ENCODE peak calls at places on chromosomes 1 and 21, in seven cellular contexts. S is lower leg skin; X is AG04450; I is lower lobe of right lung; V is body of pancreas; D is ACHN; R is activated naive CD8-positive, alpha-beta T cell treated with anti-CD3 and anti-CD28 coated beads, Interleukin-2, amount 50 U/mL, for 24 hours. T is an unnamed sample.
A peak's percentile ranks its signal among the peaks of the same experiment; 100 is the strongest.

GRCh38 chr1:209349372-209350324 is 233.9 kb upstream of the CAMK1G start:
- DNase-seq in S (no peak), X (no peak), I (no peak), V (no peak), D (no peak), R (no peak), T (no peak)

GRCh38 chr1:158527190-158527815 is 26.9 kb downstream of the OR6Y1 start:
- DNase-seq in S (no peak), X (peak; percentile 39), I (no peak), V (no peak), D (no peak), R (no peak), T (no peak)

GRCh38 chr1:99682291-99682751 is 36.4 kb downstream of the PALMD start:
- DNase-seq in S (no peak), X (peak; percentile 24), I (no peak), V (no peak), D (no peak), R (no peak), T (no peak)

GRCh38 chr1:57986432-57986831 is 560.1 kb downstream of the OMA1 start:
- DNase-seq in S (no peak), X (no peak), I (no peak), V (no peak), D (no peak), R (no peak), T (no peak)

GRCh38 chr1:48462716-48463285 is 9.2 kb downstream of the SPATA6 start:
- DNase-seq in S (no peak), X (no peak), I (no peak), V (no peak), D (no peak), R (no peak), T (no peak)

GRCh38 chr21:29371464-29371863 is 72.7 kb downstream of the BACH1 start:
- DNase-seq in S (no peak), X (no peak), I (no peak), V (no peak), D (no peak), R (peak; percentile 12), T (no peak)

GRCh38 chr1:94899756-94900155 is 27.2 kb downstream of the CNN3 start:
- DNase-seq in S (no peak), X (no peak), I (no peak), V (no peak), D (no peak), R (no peak), T (no peak)

GRCh38 chr1:94425821-94426484 is 7.8 kb downstream of the ABCD3 start:
- DNase-seq in S (no peak), X (no peak), I (no peak), V (peak; percentile 29), D (no peak), R (no peak), T (no peak)

GRCh38 chr1:55067022-55067781 is 27.9 kb downstream of the PCSK9 start:
- DNase-seq in S (no peak), X (no peak), I (no peak), V (no peak), D (no peak), R (no peak), T (peak; percentile 48)

GRCh38 chr1:210361665-210362064 is 33.0 kb downstream of the HHAT start:
- DNase-seq in S (peak; percentile 8), X (no peak), I (no peak), V (no peak), D (no peak), R (no peak), T (no peak)

GRCh38 chr1:29321176-29321575 is 84.9 kb downstream of the PTPRU start:
- DNase-seq in S (no peak), X (no peak), I (no peak), V (no peak), D (no peak), R (no peak), T (no peak)

GRCh38 chr1:41282679-41283317 is 40.7 kb upstream of the SCMH1 start:
- DNase-seq in S (no peak), X (no peak), I (no peak), V (peak; percentile 45), D (peak; percentile 23), R (peak; percentile 47), T (no peak)

GRCh38 chr1:14443164-14443787 is 155.2 kb upstream of the KAZN start:
- DNase-seq in S (no peak), X (no peak), I (no peak), V (no peak), D (no peak), R (no peak), T (no peak)

GRCh38 chr1:160104520-160104885 is 6.1 kb upstream of the IGSF8 start:
- DNase-seq in S (no peak), X (no peak), I (no peak), V (no peak), D (no peak), R (no peak), T (no peak)

GRCh38 chr1:26388791-26389445 is 16.4 kb upstream of the ZNF683 start:
- DNase-seq in S (no peak), X (no peak), I (no peak), V (no peak), D (no peak), R (no peak), T (no peak)

GRCh38 chr1:204513117-204513716 is 3.0 kb upstream of the MDM4 start:
- DNase-seq in S (no peak), X (no peak), I (peak; percentile 78), V (no peak), D (no peak), R (no peak), T (no peak)

GRCh38 chr21:29304577-29304976 is 5.9 kb downstream of the BACH1 start:
- DNase-seq in S (no peak), X (no peak), I (no peak), V (no peak), D (no peak), R (no peak), T (no peak)

GRCh38 chr1:30668546-30669327 is 54.6 kb downstream of the MATN1 start:
- DNase-seq in S (no peak), X (no peak), I (peak; percentile 9), V (peak; percentile 3), D (no peak), R (no peak), T (no peak)

GRCh38 chr1:56844709-56845108 is 9.9 kb upstream of the C8A start:
- DNase-seq in S (no peak), X (no peak), I (no peak), V (no peak), D (no peak), R (no peak), T (no peak)

GRCh38 chr1:212699104-212699838 is 369 bp downstream of the BATF3 start:
- DNase-seq in S (peak; percentile 86), X (no peak), I (peak; percentile 74), V (peak; percentile 34), D (peak; percentile 76), R (peak; percentile 72), T (peak; percentile 33)